ENCODE peak calls at places on chromosomes 7 and 10, in six cellular contexts. U, P, X, A, M and S are unnamed samples.

GRCh38 chr10:104478380-104478779 is 124.7 kb downstream of the CFAP58 start:
- DNase-seq in U (no peak), P (no peak), X (no peak), A (no peak), M (no peak), S (no peak)

GRCh38 chr7:20311743-20312042 is 19.0 kb upstream of the ITGB8 start:
- DNase-seq in U (no peak), P (no peak), X (no peak), A (no peak), M (no peak), S (no peak)

GRCh38 chr10:30158325-30158960 is 99.1 kb upstream of the JCAD start:
- DNase-seq in U (no peak), P (no peak), X (no peak), A (no peak), M (no peak), S (no peak)

GRCh38 chr10:79347894-79348639 is 798 bp downstream of the PPIF start:
- DNase-seq in U (peak), P (peak), X (no peak), A (no peak), M (peak), S (peak)

GRCh38 chr7:128931186-128931798 is 6.4 kb upstream of the IRF5 start:
- DNase-seq in U (no peak), P (no peak), X (no peak), A (no peak), M (no peak), S (no peak)

GRCh38 chr7:2638224-2638991 is 6.6 kb downstream of the TTYH3 start:
- DNase-seq in U (no peak), P (no peak), X (no peak), A (no peak), M (no peak), S (no peak)

GRCh38 chr7:15046851-15047250 is 144.3 kb upstream of the DGKB start:
- DNase-seq in U (no peak), P (no peak), X (no peak), A (no peak), M (no peak), S (no peak)

GRCh38 chr10:96673318-96674099 is 46.8 kb downstream of the PIK3AP1 start:
- DNase-seq in U (no peak), P (no peak), X (no peak), A (peak), M (no peak), S (peak)

GRCh38 chr10:73742454-73742734 is 1.8 kb upstream of the SEC24C start:
- DNase-seq in U (no peak), P (peak), X (no peak), A (no peak), M (no peak), S (no peak)

GRCh38 chr10:68137174-68137573 is 27.9 kb downstream of the MYPN start:
- DNase-seq in U (no peak), P (no peak), X (no peak), A (no peak), M (no peak), S (no peak)

GRCh38 chr7:44748948-44749731 is 493 bp downstream of the ZMIZ2 start:
- DNase-seq in U (no peak), P (no peak), X (no peak), A (no peak), M (peak), S (no peak)

GRCh38 chr10:69906425-69906824 is 104.7 kb downstream of the COL13A1 start:
- DNase-seq in U (no peak), P (peak), X (no peak), A (no peak), M (no peak), S (no peak)

GRCh38 chr7:13904689-13905088 is 84.8 kb downstream of the ETV1 start:
- DNase-seq in U (no peak), P (no peak), X (no peak), A (no peak), M (no peak), S (no peak)

GRCh38 chr10:28508304-28508925 is 24.5 kb upstream of the WAC start:
- DNase-seq in U (no peak), P (no peak), X (no peak), A (no peak), M (no peak), S (no peak)

GRCh38 chr7:114708646-114709045 is 213.2 kb upstream of the MDFIC start:
- DNase-seq in U (no peak), P (peak), X (no peak), A (no peak), M (peak), S (no peak)

GRCh38 chr10:17784701-17785100 is 24.4 kb upstream of the MRC1 start:
- DNase-seq in U (no peak), P (no peak), X (no peak), A (no peak), M (no peak), S (peak)

GRCh38 chr10:88553116-88553752 is 29.9 kb downstream of the RNLS start:
- DNase-seq in U (peak), P (peak), X (no peak), A (peak), M (peak), S (peak)

GRCh38 chr10:67803588-67804394 is 34.2 kb downstream of the DNAJC12 start:
- DNase-seq in U (no peak), P (no peak), X (no peak), A (no peak), M (no peak), S (no peak)

GRCh38 chr7:43700646-43701501 is 28.4 kb downstream of the COA1 start:
- DNase-seq in U (no peak), P (no peak), X (no peak), A (no peak), M (peak), S (no peak)

DNA sequence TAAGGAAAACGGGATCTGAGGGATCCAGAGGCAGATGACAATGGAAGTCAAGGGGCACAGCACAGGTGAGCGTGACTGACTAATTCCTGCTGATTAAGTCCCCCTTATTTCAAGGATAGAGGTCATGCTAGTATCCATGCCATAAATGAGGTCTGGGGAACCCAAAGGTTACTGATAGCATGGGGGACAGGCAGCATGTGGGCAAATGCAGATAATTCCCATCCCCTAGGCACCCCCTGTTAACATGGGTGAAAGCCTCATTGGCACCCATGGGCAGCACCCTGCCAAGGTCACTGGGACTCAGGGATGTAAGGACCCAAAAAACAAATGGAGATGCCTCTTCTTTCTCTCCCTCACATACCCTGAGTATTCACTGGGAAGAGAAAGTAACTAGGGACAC is 139.7 kb downstream of the WDR11 start:
- DNase-seq in U (no peak), P (no peak), X (no peak), A (no peak), M (no peak), S (no peak)
- TF ChIP-seq EZH2 in U (no peak), P (no peak), X (no peak), A (no peak), M (no peak), S (no peak)

GRCh38 chr7:47783456-47784240 is 164.6 kb downstream of the PKD1L1 start:
- DNase-seq in U (peak), P (no peak), X (no peak), A (no peak), M (no peak), S (peak)

GRCh38 chr7:47785923-47786556 is 162.2 kb downstream of the PKD1L1 start:
- DNase-seq in U (no peak), P (no peak), X (no peak), A (no peak), M (no peak), S (no peak)

GRCh38 chr7:47788083-47788482 is 160.2 kb downstream of the PKD1L1 start:
- DNase-seq in U (no peak), P (no peak), X (no peak), A (no peak), M (no peak), S (no peak)

GRCh38 chr7:47787249-47788069 is 160.8 kb downstream of the PKD1L1 start:
- DNase-seq in U (no peak), P (no peak), X (no peak), A (no peak), M (no peak), S (no peak)

DNA sequence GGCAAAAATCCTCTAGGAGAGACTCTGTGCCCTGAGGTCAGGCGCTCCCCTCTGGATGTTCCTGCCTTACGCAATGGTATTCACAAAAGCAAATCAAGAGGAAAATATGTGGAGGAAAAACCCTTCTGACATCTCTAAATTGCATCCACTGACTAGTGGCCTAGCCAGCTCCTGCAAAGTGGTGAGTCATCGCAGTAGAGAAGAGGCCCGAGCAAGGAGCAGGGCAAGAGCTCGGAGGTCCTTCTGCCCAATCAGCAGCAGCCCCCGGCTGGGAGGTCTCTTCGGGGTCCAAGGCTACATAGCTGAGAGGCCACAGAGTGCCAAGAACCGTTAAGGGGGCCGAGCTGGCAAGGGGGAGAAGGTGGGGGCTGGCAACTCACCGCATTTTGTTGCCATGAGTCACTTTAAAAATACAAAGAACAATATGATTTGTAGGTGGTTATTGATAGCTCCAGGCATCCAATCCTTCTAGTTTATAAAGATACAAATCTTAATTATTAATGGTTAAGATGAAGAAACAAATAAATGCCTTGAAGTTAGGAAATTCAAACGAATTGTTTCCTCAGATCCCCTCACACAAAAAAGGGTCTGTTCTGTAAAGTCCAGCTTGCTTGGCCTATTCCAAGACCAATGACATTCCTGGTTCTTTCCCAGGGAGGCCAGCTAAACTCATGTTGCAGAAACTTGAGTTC is 161.6 kb downstream of the PKD1L1 start:
- DNase-seq in U (peak), P (no peak), X (no peak), A (no peak), M (peak), S (peak)
- TF ChIP-seq POLR2AphosphoS5 in U (no peak), P (no peak), X (no peak), A (no peak), M (no peak), S (peak)

GRCh38 chr10:49538381-49539319 is at the start of gene ERCC6:
- DNase-seq in U (peak), P (peak), X (no peak), A (peak), M (peak), S (peak)
- TF ChIP-seq EZH2 in U (no peak), P (no peak), X (no peak), A (no peak), M (no peak), S (no peak)

GRCh38 chr7:38369816-38370493 is 96.5 kb upstream of the TARP start:
- DNase-seq in U (peak), P (peak), X (peak), A (no peak), M (peak), S (peak)
- TF ChIP-seq POLR2AphosphoS5 in U (no peak), P (no peak), X (no peak), A (no peak), M (no peak), S (no peak)